ENCODE peak calls at places on chromosomes 1 and 21, in six cellular contexts. U is LHCN-M2, A is HuH-7.5, E is MCF 10A, O is AG09309, V is HEK293T. I is an unnamed sample.

GRCh38 chr1:164695956-164696665 is 137.1 kb downstream of the PBX1 start:
- DNase-seq in U (no peak), A (no peak), E (peak), O (no peak), V (no peak), I (no peak)

GRCh38 chr1:76494807-76495206 is 372.5 kb upstream of the ST6GALNAC5 start:
- DNase-seq in E (no peak), O (no peak), V (no peak), U (no peak), A (no peak), I (no peak)

GRCh38 chr1:94044290-94044790 is 76.6 kb downstream of the ABCA4 start:
- DNase-seq in E (no peak), V (no peak), O (no peak), U (no peak), A (no peak), I (no peak)

GRCh38 chr1:94325379-94326302 is 88.3 kb upstream of the ARHGAP29 start:
- DNase-seq in V (no peak), O (peak), E (peak), U (peak), A (no peak), I (peak)

GRCh38 chr1:69702085-69702484 is 134.4 kb downstream of the LRRC7 start:
- DNase-seq in E (no peak), A (no peak), V (no peak), O (no peak), U (no peak), I (no peak)

GRCh38 chr1:79323240-79324025 is 316.9 kb upstream of the ADGRL4 start:
- DNase-seq in O (peak), V (no peak), A (no peak), U (peak), E (peak), I (peak)

GRCh38 chr1:229059671-229060079 is 211.2 kb upstream of the RAB4A start:
- DNase-seq in V (no peak), E (peak), O (no peak), U (no peak), A (no peak), I (no peak)

GRCh38 chr1:100530901-100531487 is 6.9 kb upstream of the GPR88 start:
- DNase-seq in V (no peak), U (peak), A (no peak), E (peak), O (peak), I (peak)

GRCh38 chr1:39258146-39258924 is 53.8 kb downstream of the MACF1 start:
- DNase-seq in O (peak), E (peak), U (peak), A (peak), V (peak), I (no peak)

GRCh38 chr1:43234267-43234666 is 35.5 kb upstream of the TMEM125 start:
- DNase-seq in V (no peak), O (no peak), U (no peak), E (no peak), A (no peak), I (no peak)

GRCh38 chr1:31577515-31578191 is 1.3 kb downstream of the TINAGL1 start:
- DNase-seq in V (peak), E (peak), A (no peak), U (peak), O (no peak), I (no peak)

GRCh38 chr1:223207293-223208066 is 64.4 kb upstream of the TLR5 start:
- DNase-seq in V (no peak), A (no peak), O (no peak), E (peak), U (peak), I (no peak)

GRCh38 chr21:36330904-36331303 is 10.9 kb downstream of the MORC3 start:
- DNase-seq in V (peak), O (no peak), E (peak), U (peak), A (peak), I (no peak)

GRCh38 chr21:43771698-43772367 is 4.3 kb downstream of the CSTB start:
- DNase-seq in E (no peak), U (no peak), O (no peak), V (peak), A (no peak), I (no peak)

GRCh38 chr1:207828485-207829158 is 76.8 kb downstream of the CD46 start:
- DNase-seq in A (peak), U (peak), V (peak), O (peak), E (peak), I (peak)

GRCh38 chr1:46556822-46557221 is 5.4 kb upstream of the KNCN start:
- DNase-seq in E (peak), O (no peak), V (no peak), U (peak), A (no peak), I (peak)

GRCh38 chr1:185853739-185854138 is 119.5 kb downstream of the HMCN1 start:
- DNase-seq in V (no peak), U (peak), A (no peak), O (peak), E (peak), I (peak)

GRCh38 chr1:31181515-31182343 is 58.0 kb downstream of the NKAIN1 start:
- DNase-seq in V (peak), O (no peak), U (peak), E (no peak), A (peak), I (no peak)

GRCh38 chr1:225875044-225875822 is 6.9 kb downstream of the TMEM63A start:
- DNase-seq in E (peak), A (no peak), V (no peak), O (no peak), U (no peak), I (no peak)

GRCh38 chr1:90826024-90826423 is 108.9 kb upstream of the BARHL2 start:
- DNase-seq in U (no peak), V (no peak), O (no peak), E (no peak), A (no peak), I (no peak)

GRCh38 chr1:45009956-45010854 is 919 bp downstream of the HECTD3 start:
- DNase-seq in U (no peak), V (peak), O (no peak), A (peak), E (peak), I (no peak)

GRCh38 chr1:54848134-54848948 is 38.7 kb downstream of the DHCR24 start:
- DNase-seq in A (no peak), E (no peak), U (no peak), O (no peak), V (no peak), I (no peak)

GRCh38 chr1:41534181-41535076 is 49.9 kb upstream of the EDN2 start:
- DNase-seq in U (no peak), O (no peak), A (no peak), E (no peak), V (no peak), I (no peak)

GRCh38 chr1:248821101-248821500 is 4.6 kb downstream of the SH3BP5L start:
- DNase-seq in O (peak), V (no peak), U (peak), A (no peak), E (peak), I (peak)

GRCh38 chr1:33468972-33469371 is 3.5 kb upstream of the ZSCAN20 start:
- DNase-seq in O (no peak), U (no peak), E (no peak), V (no peak), A (no peak), I (no peak)

GRCh38 chr1:2101531-2101930 is 51.3 kb downstream of the PRKCZ start:
- DNase-seq in U (no peak), A (no peak), O (no peak), V (no peak), E (no peak), I (no peak)

GRCh38 chr21:39079617-39080016 is 103.6 kb downstream of the PSMG1 start:
- DNase-seq in U (no peak), E (peak), V (no peak), A (no peak), O (no peak), I (no peak)

GRCh38 chr1:86527306-86527705 is 19.6 kb upstream of the CLCA4 start:
- DNase-seq in A (no peak), E (no peak), O (no peak), U (no peak), V (no peak), I (no peak)

GRCh38 chr1:56098956-56099355 is 480.4 kb downstream of the PLPP3 start:
- DNase-seq in U (peak), V (no peak), O (no peak), A (no peak), E (no peak), I (peak)

GRCh38 chr1:8239306-8240023 is 78.4 kb upstream of the SLC45A1 start:
- DNase-seq in V (no peak), U (no peak), A (no peak), O (no peak), E (no peak), I (no peak)

GRCh38 chr1:192877283-192877886 is 68.5 kb downstream of the RGS2 start:
- DNase-seq in A (no peak), O (peak), V (no peak), U (peak), E (peak), I (no peak)

GRCh38 chr1:25971882-25972180 is 26.0 kb downstream of the PAFAH2 start:
- DNase-seq in E (no peak), A (no peak), U (no peak), V (no peak), O (no peak), I (no peak)

GRCh38 chr1:2229921-2230700 is 2.0 kb downstream of the SKI start:
- DNase-seq in E (peak), O (no peak), A (peak), V (no peak), U (peak), I (no peak)

GRCh38 chr1:29125237-29125641 is 1.5 kb upstream of the TMEM200B start:
- DNase-seq in A (no peak), U (no peak), E (no peak), O (no peak), V (no peak), I (no peak)